ENCODE peak calls at places on chromosomes 5 and 9, in four cellular contexts. F is IMR-90, O is A549, I is HEK293T. J is an unnamed sample.
A peak's percentile ranks its signal among the peaks of the same experiment; 100 is the strongest.

GRCh38 chr9:107734231-107735014 is 244.9 kb upstream of the KLF4 start:
- DNase-seq in F (peak; percentile 96), I (no peak), O (no peak), J (no peak)

GRCh38 chr5:34657550-34657921 is 1.4 kb downstream of the RAI14 start:
- DNase-seq in I (peak; percentile 37), O (peak; percentile 21), F (peak; percentile 42), J (peak; percentile 16)

GRCh38 chr9:127463891-127464290 is 12.6 kb downstream of the LRSAM1 start:
- DNase-seq in F (peak; percentile 76), I (no peak), O (no peak), J (no peak)

GRCh38 chr9:19665146-19665863 is 123.5 kb downstream of the SLC24A2 start:
- DNase-seq in O (no peak), F (no peak), I (no peak), J (no peak)

GRCh38 chr5:181167814-181168488 is 20.6 kb downstream of the OR2V2 start:
- DNase-seq in O (no peak), I (peak; percentile 70), F (no peak), J (no peak)

GRCh38 chr5:144189800-144190429 is 19.2 kb downstream of the KCTD16 start:
- DNase-seq in O (peak; percentile 16), I (peak; percentile 15), F (peak; percentile 93), J (no peak)

GRCh38 chr5:110757118-110757729 is 18.4 kb downstream of the SLC25A46 start:
- DNase-seq in I (peak; percentile 12), F (peak; percentile 60), O (no peak), J (peak; percentile 38)

GRCh38 chr9:89408628-89409101 is 89.2 kb downstream of the SEMA4D start:
- DNase-seq in O (no peak), I (no peak), F (no peak), J (no peak)

GRCh38 chr5:172439785-172440480 is 14.4 kb downstream of the SH3PXD2B start:
- DNase-seq in F (no peak), I (no peak), O (no peak), J (no peak)

GRCh38 chr5:172442592-172442991 is 11.7 kb downstream of the SH3PXD2B start:
- DNase-seq in I (no peak), O (no peak), F (peak; percentile 61), J (no peak)

GRCh38 chr5:172441262-172441751 is 13.0 kb downstream of the SH3PXD2B start:
- DNase-seq in F (no peak), O (no peak), I (no peak), J (no peak)

GRCh38 chr5:172438304-172438652 is 16.0 kb downstream of the SH3PXD2B start:
- DNase-seq in I (no peak), O (no peak), F (no peak), J (peak; percentile 40)

GRCh38 chr5:172440486-172440885 is 13.8 kb downstream of the SH3PXD2B start:
- DNase-seq in I (no peak), O (no peak), F (no peak), J (no peak)
- TF ChIP-seq BHLHE40 in I (no peak), O (no peak), F (no peak), J (no peak)

GRCh38 chr5:145854651-145855258 is 18.1 kb downstream of the GRXCR2 start:
- DNase-seq in F (peak; percentile 83), I (no peak), O (peak; percentile 42), J (peak; percentile 23)
- TF ChIP-seq BHLHE40 in F (no peak), I (no peak), O (no peak), J (no peak)

GRCh38 chr9:112969730-112970129 is 42.3 kb downstream of the ZNF883 start:
- DNase-seq in F (no peak), O (no peak), I (no peak), J (no peak)

GRCh38 chr9:112970939-112971338 is 41.1 kb downstream of the ZNF883 start:
- DNase-seq in F (no peak), I (peak; percentile 9), O (no peak), J (no peak)

DNA sequence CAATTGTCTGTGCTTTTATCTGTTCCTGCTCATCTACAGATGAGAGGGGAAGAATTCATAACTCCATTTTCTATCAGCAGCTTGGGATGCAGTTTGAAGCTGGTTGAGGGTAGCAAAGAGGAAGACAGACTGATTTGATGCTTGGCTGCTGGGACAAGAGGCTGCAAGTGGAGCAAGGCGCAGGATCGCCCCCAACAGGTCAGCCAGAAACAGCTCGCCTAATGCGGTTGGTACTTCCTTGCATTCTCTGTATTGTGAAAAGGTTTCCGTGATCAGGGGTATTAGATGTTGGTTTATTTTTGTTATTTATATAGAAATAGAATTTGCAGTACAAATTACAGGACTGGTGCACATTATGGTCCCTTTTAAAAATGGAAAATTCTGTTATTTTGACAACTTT is 40.6 kb downstream of the ZNF883 start:
- DNase-seq in I (peak; percentile 35), F (peak; percentile 1), O (no peak), J (peak; percentile 5)
- TF ChIP-seq BHLHE40 in I (no peak), F (no peak), O (no peak), J (no peak)

GRCh38 chr9:136943291-136944093 is 1.0 kb downstream of the FBXW5 start:
- DNase-seq in F (no peak), I (peak; percentile 48), O (peak; percentile 50), J (no peak)
- TF ChIP-seq BHLHE40 in F (no peak), I (no peak), O (no peak), J (no peak)

DNA sequence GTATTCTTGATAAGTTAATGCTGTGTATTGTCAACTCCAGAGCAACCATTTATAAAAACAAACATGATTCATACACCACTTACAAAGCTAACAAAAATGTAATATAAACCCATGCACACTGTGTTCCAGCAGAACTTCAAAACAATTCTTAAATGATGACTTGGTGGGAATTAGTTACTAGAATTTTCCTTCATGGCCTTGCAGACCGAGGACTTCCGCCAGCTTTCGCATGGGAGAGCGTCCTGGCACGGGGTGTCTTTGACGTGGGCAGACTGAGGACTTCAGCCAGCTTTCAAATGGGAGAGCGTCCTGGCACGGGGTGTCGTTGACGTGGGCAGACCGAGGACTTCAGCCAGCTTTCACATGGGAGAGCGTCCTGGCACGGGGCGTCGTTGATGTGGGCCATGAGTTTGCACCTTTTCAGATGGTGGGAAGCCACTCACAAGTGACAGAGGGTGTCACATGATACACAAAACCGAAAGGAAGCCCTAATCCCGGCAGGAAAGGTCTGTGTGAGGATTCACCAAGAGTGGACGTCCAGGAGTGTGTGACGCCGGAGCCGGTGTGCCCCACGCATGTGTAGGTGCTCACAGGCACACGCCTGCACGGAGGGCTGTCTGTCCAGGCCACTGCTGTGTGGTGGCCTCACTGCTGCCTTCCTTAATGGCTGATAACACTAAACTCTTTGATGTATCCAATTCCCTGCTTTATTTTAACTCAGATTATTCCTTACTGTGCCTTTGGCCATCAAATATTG is 211.3 kb upstream of the IRX4 start:
- DNase-seq in I (no peak), O (no peak), F (no peak), J (no peak)
- TF ChIP-seq BHLHE40 in I (no peak), O (no peak), F (no peak), J (no peak)

DNA sequence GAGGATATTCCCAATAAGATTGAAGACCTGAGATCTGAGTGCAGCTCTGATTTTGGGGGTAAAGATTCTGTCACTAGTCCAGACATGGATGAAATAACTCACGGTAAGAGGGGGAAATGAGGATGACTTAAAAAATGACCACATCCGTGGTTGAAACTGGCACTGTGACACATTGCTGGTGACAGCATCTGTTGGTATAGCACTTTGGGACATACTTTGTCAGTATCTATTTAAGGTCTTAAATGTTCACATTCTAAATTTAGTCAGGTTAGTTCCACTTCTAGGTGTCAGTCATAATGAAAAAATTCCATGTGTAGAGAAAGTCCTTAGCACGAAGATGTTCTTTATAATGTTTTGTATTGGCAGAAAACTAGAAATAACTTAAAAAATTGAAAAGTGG is 70.9 kb downstream of the GAPVD1 start:
- DNase-seq in I (no peak), F (no peak), O (no peak), J (no peak)
- TF ChIP-seq BHLHE40 in I (no peak), F (no peak), O (no peak), J (no peak)

DNA sequence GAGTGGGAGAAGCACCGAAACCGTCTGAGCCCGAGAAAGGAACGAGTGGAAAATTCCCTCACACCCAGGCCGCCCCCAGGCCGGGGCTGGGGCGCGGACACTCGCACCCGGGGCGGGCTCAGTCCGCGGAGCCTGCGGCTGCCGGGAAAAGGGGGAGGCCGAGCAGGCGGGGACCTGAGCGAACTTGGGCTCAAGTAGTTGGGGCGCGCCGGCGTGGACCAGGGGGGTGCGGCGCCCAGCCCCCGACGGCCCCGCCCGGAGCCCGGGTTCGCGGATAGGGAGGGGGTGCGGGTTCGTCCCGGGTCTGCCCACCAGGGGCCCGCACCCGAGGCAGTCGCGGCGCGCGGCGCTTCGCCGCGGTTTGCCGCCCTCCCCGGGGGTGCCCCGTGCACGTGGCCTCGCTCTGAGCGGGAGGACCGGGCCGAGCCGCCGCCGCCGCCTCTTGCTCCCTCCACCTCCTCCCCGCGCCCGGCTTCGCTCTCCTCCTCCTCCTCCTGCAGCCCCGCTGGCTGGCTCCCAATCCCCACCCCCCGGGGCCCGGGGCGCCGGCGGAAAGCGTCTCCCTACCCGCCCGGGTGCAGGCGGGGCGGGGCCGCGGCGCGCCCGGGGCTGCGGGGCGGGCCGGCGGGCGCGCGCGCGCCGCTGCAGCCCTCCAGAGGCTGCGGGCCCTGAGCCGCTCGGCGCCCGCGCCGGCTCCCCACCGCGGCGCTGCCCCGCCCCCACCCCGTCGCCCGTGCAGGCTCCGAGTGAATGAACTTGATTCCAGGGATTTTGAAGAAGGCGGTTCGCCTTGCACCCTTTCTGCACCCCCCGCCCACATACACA is 1.2 kb upstream of the NFIB start:
- DNase-seq in O (peak; percentile 70), I (peak; percentile 50), F (peak; percentile 34), J (peak; percentile 38)
- TF ChIP-seq BHLHE40 in O (no peak), I (no peak), F (no peak), J (no peak)

GRCh38 chr5:115181757-115182156 is 12.0 kb upstream of the TRIM36 start:
- DNase-seq in O (no peak), F (no peak), I (no peak), J (no peak)
- TF ChIP-seq BHLHE40 in O (no peak), F (no peak), I (no peak), J (no peak)